ENCODE peak calls at places on chromosome 1, in ten cellular contexts. T is sigmoid colon, M is stomach, F is ovary, H is H54, E is body of pancreas, C is HCT116, I is heart left ventricle, Z is lower leg skin, P is GM12891. D is an unnamed sample.

GRCh38 chr1:64490204-64490818 is 20.4 kb downstream of the CACHD1 start:
- DNase-seq in T (no peak), M (no peak), F (no peak), H (no peak), E (no peak), C (no peak), I (no peak), Z (no peak), P (no peak), D (no peak)

GRCh38 chr1:91836307-91837056 is 49.5 kb downstream of the TGFBR3 start:
- DNase-seq in T (no peak), M (no peak), F (no peak), H (no peak), E (no peak), C (no peak), I (no peak), Z (no peak), P (no peak), D (no peak)

GRCh38 chr1:99886841-99887240 is 36.7 kb downstream of the AGL start:
- DNase-seq in T (no peak), M (no peak), F (no peak), H (no peak), E (no peak), C (no peak), I (no peak), Z (no peak), P (no peak), D (no peak)

GRCh38 chr1:15803380-15803779 is 4.1 kb downstream of the UQCRHL start:
- DNase-seq in T (no peak), M (no peak), F (no peak), H (no peak), E (no peak), C (peak), I (no peak), Z (no peak), P (no peak), D (peak)

GRCh38 chr1:245686006-245686405 is 531.2 kb downstream of the KIF26B start:
- DNase-seq in T (no peak), M (no peak), F (no peak), H (no peak), E (no peak), C (no peak), I (no peak), Z (peak), P (no peak), D (no peak)

GRCh38 chr1:2543543-2544092 is 12.6 kb upstream of the TNFRSF14 start:
- DNase-seq in T (no peak), M (peak), F (no peak), H (no peak), E (no peak), C (no peak), I (no peak), Z (no peak), P (no peak), D (peak)

GRCh38 chr1:148315081-148315811 is 163.2 kb upstream of the NBPF11 start:
- DNase-seq in T (no peak), M (no peak), F (no peak), H (peak), E (no peak), C (no peak), I (no peak), Z (no peak), P (no peak), D (no peak)

GRCh38 chr1:167936068-167936929 is at the start of gene DCAF6:
- DNase-seq in T (peak), M (peak), F (peak), H (peak), E (peak), C (peak), I (peak), Z (peak), P (peak), D (peak)

GRCh38 chr1:6601049-6601864 is 1.4 kb downstream of the KLHL21 start:
- DNase-seq in T (peak), M (peak), F (peak), H (peak), E (peak), C (peak), I (peak), Z (peak), P (no peak), D (peak)

GRCh38 chr1:84174051-84174556 is 30.0 kb downstream of the PRKACB start:
- DNase-seq in T (no peak), M (no peak), F (no peak), H (peak), E (no peak), C (peak), I (no peak), Z (no peak), P (no peak), D (no peak)

GRCh38 chr1:184298321-184299052 is 88.3 kb upstream of the C1orf21 start:
- DNase-seq in T (no peak), M (no peak), F (no peak), H (no peak), E (no peak), C (no peak), I (no peak), Z (no peak), P (no peak), D (no peak)

GRCh38 chr1:23134055-23134454 is 34.6 kb downstream of the LUZP1 start:
- DNase-seq in T (no peak), M (no peak), F (no peak), H (no peak), E (no peak), C (no peak), I (no peak), Z (no peak), P (no peak), D (no peak)

GRCh38 chr1:212635141-212635601 is 26.6 kb downstream of the ATF3 start:
- DNase-seq in T (no peak), M (no peak), F (no peak), H (no peak), E (no peak), C (no peak), I (no peak), Z (peak), P (no peak), D (no peak)

GRCh38 chr1:53625766-53626520 is 113.0 kb downstream of the GLIS1 start:
- DNase-seq in T (no peak), M (no peak), F (peak), H (no peak), E (no peak), C (no peak), I (peak), Z (peak), P (no peak), D (no peak)

GRCh38 chr1:110581637-110582036 is 24.5 kb downstream of the KCNA2 start:
- DNase-seq in T (no peak), M (no peak), F (no peak), H (no peak), E (no peak), C (no peak), I (no peak), Z (peak), P (no peak), D (no peak)

GRCh38 chr1:240232548-240232947 is 140.9 kb downstream of the FMN2 start:
- DNase-seq in T (no peak), M (no peak), F (no peak), H (no peak), E (no peak), C (no peak), I (no peak), Z (no peak), P (no peak), D (no peak)

GRCh38 chr1:235597867-235598553 is 51.6 kb downstream of the GNG4 start:
- DNase-seq in T (no peak), M (no peak), F (no peak), H (peak), E (no peak), C (peak), I (no peak), Z (no peak), P (no peak), D (no peak)

GRCh38 chr1:221987860-221988520 is 246.1 kb upstream of the DUSP10 start:
- DNase-seq in T (no peak), M (no peak), F (no peak), H (peak), E (no peak), C (no peak), I (no peak), Z (no peak), P (no peak), D (peak)

GRCh38 chr1:80498673-80499072 is 1302.1 kb upstream of the ADGRL2 start:
- DNase-seq in T (no peak), M (no peak), F (no peak), H (no peak), E (no peak), C (no peak), I (no peak), Z (no peak), P (no peak), D (no peak)

GRCh38 chr1:182384387-182384960 is 7.1 kb downstream of the GLUL start:
- DNase-seq in T (no peak), M (no peak), F (peak), H (no peak), E (no peak), C (no peak), I (no peak), Z (peak), P (no peak), D (no peak)

GRCh38 chr1:182383037-182383661 is 8.4 kb downstream of the GLUL start:
- DNase-seq in T (no peak), M (no peak), F (no peak), H (no peak), E (no peak), C (no peak), I (no peak), Z (peak), P (no peak), D (no peak)

GRCh38 chr1:182383934-182384333 is 7.7 kb downstream of the GLUL start:
- DNase-seq in T (no peak), M (no peak), F (no peak), H (no peak), E (no peak), C (no peak), I (no peak), Z (no peak), P (no peak), D (no peak)

GRCh38 chr1:182380199-182380598 is 11.4 kb downstream of the GLUL start:
- DNase-seq in T (no peak), M (no peak), F (no peak), H (no peak), E (no peak), C (no peak), I (no peak), Z (peak), P (no peak), D (no peak)

DNA sequence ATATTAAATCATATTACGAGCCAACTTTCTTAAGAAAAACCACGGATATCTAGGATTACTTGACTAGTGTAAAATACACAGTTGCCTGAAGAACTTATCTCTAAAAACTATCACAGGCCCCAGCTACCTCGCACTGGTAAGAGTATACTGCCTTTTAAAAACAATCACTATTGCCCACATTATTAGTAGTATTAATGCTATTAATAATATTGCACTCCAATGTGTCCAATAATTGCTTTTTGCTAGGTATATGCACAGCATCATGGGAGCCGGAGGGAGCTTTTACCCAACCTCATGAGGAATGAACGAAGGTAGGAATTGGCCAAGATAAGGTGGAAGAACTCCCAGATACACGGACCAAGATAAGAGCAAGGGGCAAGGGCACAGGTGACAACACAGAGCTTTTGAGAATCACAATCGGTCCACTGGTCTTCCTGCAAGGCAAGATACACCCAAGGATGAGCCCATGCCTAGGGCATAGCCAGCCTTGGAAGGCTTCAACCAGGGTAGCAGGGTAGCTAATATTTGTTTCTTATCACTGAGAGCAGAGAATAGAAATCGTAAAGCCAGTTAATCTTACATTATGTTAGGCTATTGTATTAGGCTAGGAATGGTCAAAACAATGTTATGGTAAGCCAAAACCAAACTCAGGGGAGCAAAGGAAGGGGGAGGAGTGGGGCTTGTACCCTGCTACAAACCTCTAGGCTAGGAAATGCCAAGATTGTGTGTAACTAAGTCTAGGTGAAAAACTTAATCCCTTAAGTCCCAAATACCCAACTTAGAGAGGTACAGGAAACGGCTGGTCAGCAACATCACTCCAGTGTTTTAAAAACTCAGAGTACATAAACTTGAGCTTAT is 9.4 kb downstream of the GLUL start:
- DNase-seq in T (no peak), M (no peak), F (no peak), H (no peak), E (no peak), C (no peak), I (no peak), Z (peak), P (no peak), D (peak)
- TF ChIP-seq POLR2A in T (no peak), M (no peak), F (no peak), H (no peak), E (peak), C (no peak), I (no peak), Z (no peak), P (no peak), D (peak)

GRCh38 chr1:54666333-54666732 is 24.7 kb downstream of the MROH7 start:
- DNase-seq in T (no peak), M (no peak), F (no peak), H (no peak), E (no peak), C (no peak), I (no peak), Z (no peak), P (no peak), D (no peak)

GRCh38 chr1:54668567-54668966 is 27.0 kb downstream of the MROH7 start:
- DNase-seq in T (no peak), M (no peak), F (no peak), H (no peak), E (no peak), C (no peak), I (no peak), Z (no peak), P (no peak), D (no peak)

GRCh38 chr1:54667797-54668196 is 26.2 kb downstream of the MROH7 start:
- DNase-seq in T (no peak), M (no peak), F (no peak), H (no peak), E (no peak), C (no peak), I (no peak), Z (no peak), P (no peak), D (no peak)

GRCh38 chr1:54671985-54672608 is 30.5 kb downstream of the MROH7 start:
- DNase-seq in T (no peak), M (peak), F (no peak), H (peak), E (peak), C (peak), I (no peak), Z (no peak), P (peak), D (peak)
- TF ChIP-seq POLR2A in T (no peak), M (no peak), F (no peak), H (no peak), E (no peak), C (no peak), I (no peak), Z (no peak), P (no peak), D (no peak)

GRCh38 chr1:154220970-154221814 is 437 bp downstream of the UBAP2L start:
- DNase-seq in T (peak), M (peak), F (peak), H (no peak), E (peak), C (no peak), I (peak), Z (peak), P (peak), D (peak)
- TF ChIP-seq POLR2A in T (no peak), M (no peak), F (peak), H (peak), E (no peak), C (no peak), I (no peak), Z (no peak), P (peak), D (no peak)

GRCh38 chr1:155001688-155002474 is 721 bp upstream of the ZBTB7B start:
- DNase-seq in T (peak), M (peak), F (peak), H (peak), E (peak), C (peak), I (peak), Z (peak), P (peak), D (peak)
- TF ChIP-seq POLR2A in T (peak), M (no peak), F (peak), H (peak), E (peak), C (no peak), I (peak), Z (no peak), P (no peak), D (no peak)

GRCh38 chr1:24909388-24909898 is 20.6 kb downstream of the RUNX3 start:
- DNase-seq in T (no peak), M (peak), F (no peak), H (no peak), E (peak), C (no peak), I (no peak), Z (no peak), P (no peak), D (no peak)
- TF ChIP-seq POLR2A in T (no peak), M (no peak), F (no peak), H (no peak), E (no peak), C (no peak), I (no peak), Z (no peak), P (no peak), D (no peak)

GRCh38 chr1:25094995-25095394 is 137.3 kb downstream of the SYF2 start:
- DNase-seq in T (no peak), M (no peak), F (no peak), H (no peak), E (no peak), C (no peak), I (no peak), Z (no peak), P (no peak), D (no peak)
- TF ChIP-seq POLR2A in T (no peak), M (no peak), F (no peak), H (no peak), E (no peak), C (no peak), I (no peak), Z (no peak), P (no peak), D (no peak)

D was measured in erythroblast.